ENCODE peak calls at places on chromosomes 2 and 18, in nine cellular contexts. B is T-helper 1 cell; X is activated CD8-positive, alpha-beta T cell treated with anti-CD3 and anti-CD28 coated beads, Interleukin-2, amount 10 ng/mL, durations not matched to agents 7 days and 5 days; N is kidney tubule cell; G is activated CD8-positive, alpha-beta memory T cell treated with anti-CD3 and anti-CD28 coated beads, Interleukin-2, amount 50 U/mL, for 4 hours; Z is skeletal muscle cell; U is NCI-H1694; D is endothelial cell; O is T-helper 2 cell. T is an unnamed sample.

GRCh38 chr2:159157361-159158045 is 129.0 kb downstream of the WDSUB1 start:
- DNase-seq in B (no peak), X (no peak), N (peak), G (no peak), Z (no peak), U (no peak), D (no peak), O (no peak), T (no peak)

GRCh38 chr2:178692845-178693244 is 114.4 kb downstream of the TTN start:
- DNase-seq in B (no peak), X (no peak), N (no peak), G (no peak), Z (no peak), U (no peak), D (no peak), O (no peak), T (no peak)

GRCh38 chr2:162747974-162748373 is 90.6 kb downstream of the KCNH7 start:
- DNase-seq in B (no peak), X (no peak), N (no peak), G (no peak), Z (no peak), U (no peak), D (no peak), O (no peak), T (no peak)

GRCh38 chr2:107932986-107933385 is 53.3 kb upstream of the SLC5A7 start:
- DNase-seq in B (no peak), X (no peak), N (no peak), G (no peak), Z (no peak), U (no peak), D (no peak), O (no peak), T (peak)

GRCh38 chr18:21448301-21448700 is 152.2 kb downstream of the ESCO1 start:
- DNase-seq in B (no peak), X (no peak), N (no peak), G (no peak), Z (no peak), U (no peak), D (no peak), O (no peak), T (peak)

GRCh38 chr2:86368181-86368824 is 30.9 kb upstream of the REEP1 start:
- DNase-seq in B (peak), X (peak), N (peak), G (peak), Z (peak), U (peak), D (peak), O (peak), T (peak)

GRCh38 chr2:55907686-55908085 is 15.9 kb downstream of the EFEMP1 start:
- DNase-seq in B (no peak), X (no peak), N (no peak), G (no peak), Z (no peak), U (no peak), D (no peak), O (no peak), T (no peak)

GRCh38 chr2:200320344-200320743 is 13.9 kb downstream of the SPATS2L start:
- DNase-seq in B (no peak), X (no peak), N (peak), G (no peak), Z (no peak), U (no peak), D (no peak), O (no peak), T (no peak)

GRCh38 chr2:223994562-223995162 is 37.4 kb downstream of the MRPL44 start:
- DNase-seq in B (peak), X (no peak), N (peak), G (no peak), Z (no peak), U (no peak), D (no peak), O (no peak), T (no peak)

GRCh38 chr2:72933207-72933606 is 15.9 kb downstream of the EMX1 start:
- DNase-seq in B (no peak), X (no peak), N (no peak), G (no peak), Z (no peak), U (no peak), D (no peak), O (no peak), T (no peak)